ENCODE peak calls at places on chromosomes 7 and 10, in nine cellular contexts. U is hepatocyte; W is mesendoderm; J is activated naive CD4-positive, alpha-beta T cell treated with anti-CD3 and anti-CD28 coated beads, Interleukin-2, amount 10 ng/mL, durations not matched to agents 7 days and 5 days; R is activated CD4-positive, alpha-beta T cell treated with anti-CD3 and anti-CD28 coated beads, Interleukin-2, amount 10 ng/mL, durations not matched to agents 7 days and 5 days; I is NCI-H460; K is OCI-M1; F is NCI-H1092 treated with DMSO at 0.1 percent for 48 hours; V is NCI-H1105. Z is an unnamed sample.
A peak's percentile ranks its signal among the peaks of the same experiment; 100 is the strongest.

GRCh38 chr10:121526801-121527221 is 71.4 kb downstream of the FGFR2 start:
- DNase-seq in F (peak; percentile 82), J (no peak), I (no peak), R (no peak), K (no peak), V (peak; percentile 72), W (no peak), U (no peak), Z (no peak)

GRCh38 chr7:46134385-46134784 is 213.3 kb upstream of the IGFBP3 start:
- DNase-seq in W (no peak), F (no peak), J (no peak), U (no peak), V (no peak), I (no peak), K (no peak), R (no peak), Z (no peak)

GRCh38 chr10:60611291-60611747 is 167.0 kb upstream of the CDK1 start:
- DNase-seq in F (no peak), W (peak; percentile 46), V (no peak), J (no peak), I (peak; percentile 8), K (peak; percentile 53), U (peak; percentile 30), R (no peak), Z (peak; percentile 55)

GRCh38 chr10:122744257-122744656 is 44.6 kb upstream of the C10orf120 start:
- DNase-seq in I (no peak), K (no peak), F (no peak), U (no peak), J (no peak), R (no peak), V (no peak), W (no peak), Z (no peak)

GRCh38 chr7:99121496-99122021 is 22.3 kb downstream of the SMURF1 start:
- DNase-seq in J (no peak), F (no peak), V (no peak), I (no peak), R (no peak), W (no peak), K (no peak), U (no peak), Z (no peak)

GRCh38 chr7:65463184-65463583 is 89.5 kb downstream of the ZNF92 start:
- DNase-seq in R (no peak), V (no peak), K (no peak), J (no peak), U (no peak), W (no peak), I (no peak), F (no peak), Z (no peak)

GRCh38 chr7:112204072-112204775 is 2.0 kb downstream of the DOCK4 start:
- DNase-seq in U (no peak), R (peak; percentile 10), J (no peak), K (peak; percentile 6), W (peak; percentile 39), I (no peak), V (no peak), F (peak; percentile 72), Z (no peak)

GRCh38 chr10:49385939-49386922 is 9.7 kb downstream of the DRGX start:
- DNase-seq in R (no peak), U (no peak), W (no peak), K (no peak), J (no peak), I (no peak), V (no peak), F (no peak), Z (no peak)

GRCh38 chr7:130144632-130145171 is 60.5 kb downstream of the TMEM209 start:
- DNase-seq in V (no peak), R (no peak), F (no peak), J (no peak), K (no peak), I (no peak), W (no peak), U (no peak), Z (peak; percentile 24)

GRCh38 chr7:1367501-1367900 is 91.8 kb downstream of the MICALL2 start:
- DNase-seq in U (no peak), R (no peak), W (no peak), F (no peak), K (no peak), J (no peak), I (no peak), V (no peak), Z (no peak)

GRCh38 chr10:126243976-126244375 is 144.3 kb downstream of the ADAM12 start:
- DNase-seq in K (no peak), J (no peak), V (no peak), U (no peak), I (no peak), W (no peak), F (no peak), R (no peak), Z (no peak)

GRCh38 chr7:31129067-31129466 is 77.0 kb downstream of the ADCYAP1R1 start:
- DNase-seq in F (peak; percentile 26), W (peak; percentile 32), J (no peak), K (no peak), I (no peak), R (no peak), U (no peak), V (no peak), Z (no peak)

GRCh38 chr7:68821846-68822245 is 776.4 kb upstream of the AUTS2 start:
- DNase-seq in J (no peak), K (no peak), F (no peak), U (peak; percentile 46), W (peak; percentile 41), I (no peak), V (no peak), R (no peak), Z (no peak)

GRCh38 chr7:101436857-101437576 is 74.3 kb downstream of the COL26A1 start:
- DNase-seq in F (no peak), J (no peak), K (no peak), U (no peak), I (peak; percentile 31), R (no peak), W (peak; percentile 87), V (no peak), Z (peak; percentile 37)

GRCh38 chr10:99232357-99232999 is 3.2 kb downstream of the HPSE2 start:
- DNase-seq in R (no peak), V (no peak), K (peak; percentile 84), U (peak; percentile 36), I (no peak), F (no peak), J (no peak), W (peak; percentile 66), Z (no peak)

GRCh38 chr10:112562803-112563663 is 116.0 kb downstream of the VTI1A start:
- DNase-seq in U (peak; percentile 8), R (no peak), W (peak; percentile 35), J (no peak), I (no peak), K (no peak), V (peak; percentile 8), F (peak; percentile 57), Z (no peak)

GRCh38 chr7:70712942-70713341 is 419.0 kb upstream of the GALNT17 start:
- DNase-seq in K (no peak), V (no peak), U (no peak), J (no peak), F (no peak), R (no peak), W (no peak), I (no peak), Z (no peak)

GRCh38 chr10:22071332-22071731 is 67.8 kb upstream of the DNAJC1 start:
- DNase-seq in I (no peak), J (no peak), F (no peak), W (no peak), K (no peak), R (no peak), U (no peak), V (no peak), Z (no peak)

GRCh38 chr7:24755541-24756416 is 1.5 kb downstream of the GSDME start:
- DNase-seq in K (no peak), U (peak; percentile 60), I (no peak), V (no peak), F (no peak), J (peak; percentile 25), R (peak; percentile 20), W (no peak), Z (no peak)

GRCh38 chr7:149027560-149028345 is 552 bp downstream of the PDIA4 start:
- DNase-seq in W (no peak), I (no peak), J (no peak), K (peak; percentile 1), V (no peak), F (peak; percentile 43), U (peak; percentile 35), R (no peak), Z (no peak)

GRCh38 chr7:73703985-73704639 is 15.4 kb downstream of the STX1A start:
- DNase-seq in U (peak; percentile 73), I (peak; percentile 74), W (peak; percentile 83), R (peak; percentile 46), J (peak; percentile 70), K (no peak), F (no peak), V (no peak), Z (no peak)

GRCh38 chr10:63917363-63917762 is 396.2 kb downstream of the REEP3 start:
- DNase-seq in W (no peak), U (no peak), J (no peak), R (no peak), I (no peak), K (peak; percentile 34), F (peak; percentile 0), V (no peak), Z (no peak)

GRCh38 chr10:31186225-31187010 is 132.6 kb upstream of the ZEB1 start:
- DNase-seq in J (no peak), W (peak; percentile 74), I (no peak), R (no peak), V (no peak), U (no peak), K (no peak), F (no peak), Z (peak; percentile 7)

GRCh38 chr10:103181244-103181643 is 11.8 kb downstream of the NT5C2 start:
- DNase-seq in F (no peak), R (peak; percentile 31), W (no peak), V (no peak), J (no peak), K (peak; percentile 63), I (no peak), U (no peak), Z (no peak)

GRCh38 chr7:46569117-46569433 is 648.0 kb upstream of the IGFBP3 start:
- DNase-seq in R (no peak), J (no peak), U (no peak), I (no peak), W (peak; percentile 65), K (no peak), F (no peak), V (no peak), Z (no peak)

GRCh38 chr7:151252961-151253691 is 4.6 kb upstream of the SMARCD3 start:
- DNase-seq in W (peak; percentile 85), F (no peak), V (no peak), J (no peak), U (no peak), I (no peak), R (no peak), K (no peak), Z (no peak)

GRCh38 chr10:118340486-118340885 is 1.6 kb downstream of the FAM204A start:
- DNase-seq in R (no peak), V (no peak), U (no peak), J (no peak), I (no peak), F (no peak), W (peak; percentile 27), K (peak; percentile 50), Z (no peak)

GRCh38 chr10:119680668-119681070 is 29.5 kb downstream of the BAG3 start:
- DNase-seq in J (no peak), K (no peak), U (no peak), F (no peak), W (no peak), V (no peak), I (no peak), R (no peak), Z (no peak)

GRCh38 chr10:119441151-119441821 is 101.2 kb downstream of the RGS10 start:
- DNase-seq in I (no peak), W (no peak), R (no peak), J (no peak), U (no peak), V (no peak), F (no peak), K (no peak), Z (no peak)

GRCh38 chr7:149489391-149490024 is 8.1 kb downstream of the ZNF746 start:
- DNase-seq in F (no peak), I (peak; percentile 19), R (no peak), J (no peak), V (no peak), W (peak; percentile 48), U (no peak), K (no peak), Z (no peak)

GRCh38 chr10:16242859-16243613 is 193.8 kb upstream of the PTER start:
- DNase-seq in W (peak; percentile 95), J (no peak), U (no peak), F (no peak), K (no peak), R (no peak), I (no peak), V (no peak), Z (no peak)

Z was measured in HCT116.